ENCODE peak calls at places on chromosome 4, in six cellular contexts. Y is BE2C; P is NT2/D1; Q is body of pancreas; R is naive thymus-derived CD4-positive, alpha-beta T cell; M is PC-3. D is an unnamed sample.

GRCh38 chr4:88027611-88028608 is 20.5 kb downstream of the PKD2 start:
- DNase-seq in Y (no peak), P (no peak), Q (no peak), R (no peak), M (peak; percentile 57), D (no peak)

GRCh38 chr4:26425953-26426352 is 64.3 kb downstream of the CCKAR start:
- DNase-seq in Y (no peak), P (no peak), Q (no peak), R (no peak), M (no peak), D (no peak)

GRCh38 chr4:176563591-176563990 is 229.1 kb downstream of the VEGFC start:
- DNase-seq in Y (no peak), P (no peak), Q (no peak), R (no peak), M (peak; percentile 54), D (no peak)

GRCh38 chr4:113116414-113117345 is 67.2 kb downstream of the ANK2 start:
- DNase-seq in Y (peak; percentile 33), P (no peak), Q (peak; percentile 40), R (no peak), M (no peak), D (peak; percentile 46)

GRCh38 chr4:65918217-65918616 is 247.9 kb upstream of the EPHA5 start:
- DNase-seq in Y (no peak), P (no peak), Q (no peak), R (no peak), M (peak; percentile 25), D (no peak)

GRCh38 chr4:120918788-120919187 is 3.7 kb downstream of the PRDM5 start:
- DNase-seq in Y (no peak), P (no peak), Q (peak; percentile 54), R (no peak), M (no peak), D (no peak)

GRCh38 chr4:14532436-14532835 is 469.8 kb upstream of the CPEB2 start:
- DNase-seq in Y (no peak), P (no peak), Q (no peak), R (no peak), M (no peak), D (no peak)

GRCh38 chr4:84968936-84969335 is 2.4 kb upstream of the WDFY3 start:
- DNase-seq in Y (peak; percentile 39), P (no peak), Q (no peak), R (no peak), M (no peak), D (no peak)

GRCh38 chr4:166400270-166400894 is 527.3 kb downstream of the TLL1 start:
- DNase-seq in Y (no peak), P (no peak), Q (peak; percentile 9), R (no peak), M (peak; percentile 10), D (peak; percentile 0)

GRCh38 chr4:40458683-40459082 is 123.5 kb downstream of the CHRNA9 start:
- DNase-seq in Y (no peak), P (no peak), Q (no peak), R (no peak), M (peak; percentile 75), D (no peak)
- H3K4me1 ChIP-seq in Y (no peaks in the 10 kb centered on the region), P (no peaks in the 10 kb centered on the region), Q (peaks cover 85% of the 10 kb centered on the region), R (no peaks in the 10 kb centered on the region), M (peaks cover 31% of the 10 kb centered on the region), D (peaks cover 7% of the 10 kb centered on the region)

DNA sequence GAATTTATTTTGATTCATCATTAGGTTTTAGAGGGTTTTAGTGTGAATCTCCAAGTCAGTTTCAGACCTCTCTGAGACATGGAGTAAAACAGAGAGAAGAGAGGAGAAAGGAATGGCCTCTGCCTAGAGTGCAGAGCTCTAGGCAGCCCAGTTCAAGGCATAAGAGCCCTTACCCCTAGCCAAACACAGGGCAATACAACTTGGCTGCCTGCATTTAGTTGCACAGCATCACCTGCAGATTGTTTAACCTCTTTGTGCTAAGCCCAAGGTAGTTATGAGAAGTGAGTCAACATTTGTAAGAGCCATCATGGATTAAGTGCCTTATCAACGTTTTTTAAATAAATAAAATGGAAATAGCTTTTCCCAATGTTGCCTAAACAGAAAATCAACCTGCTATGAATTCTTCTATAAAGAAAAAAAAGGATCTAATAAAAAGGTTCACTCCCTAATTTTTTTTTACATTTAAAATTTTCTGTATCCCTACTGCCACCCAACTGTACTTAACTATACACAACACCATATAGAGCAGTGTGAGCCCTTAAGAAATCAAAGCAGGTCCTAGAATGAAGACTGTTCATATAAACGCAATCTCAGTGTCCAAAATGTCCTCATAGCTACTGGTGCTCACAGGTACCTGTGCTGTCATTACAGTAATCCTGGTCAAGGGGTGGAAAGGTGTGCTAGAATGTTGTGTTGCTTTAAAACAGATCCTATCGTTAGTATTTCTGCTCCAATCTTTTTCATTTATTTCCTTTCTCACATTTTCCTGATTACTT is 36.0 kb downstream of the PF4 start:
- DNase-seq in Y (no peak), P (no peak), Q (no peak), R (no peak), M (no peak), D (no peak)
- H3K27me3 ChIP-seq in Y (peaks cover 19% of the 10 kb centered on the region), P (peaks cover 65% of the 10 kb centered on the region), Q (no peaks in the 10 kb centered on the region), R (no peaks in the 10 kb centered on the region), M (no peaks in the 10 kb centered on the region), D (no peaks in the 10 kb centered on the region)

GRCh38 chr4:187606581-187606980 is 389.0 kb upstream of the ZFP42 start:
- DNase-seq in Y (peak; percentile 41), P (peak; percentile 32), Q (peak; percentile 44), R (no peak), M (peak; percentile 64), D (peak; percentile 39)
- H3K4me1 ChIP-seq in Y (no peaks in the 10 kb centered on the region), P (no peaks in the 10 kb centered on the region), Q (no peaks in the 10 kb centered on the region), R (no peaks in the 10 kb centered on the region), M (peaks cover 16% of the 10 kb centered on the region), D (no peaks in the 10 kb centered on the region)

GRCh38 chr4:7101692-7102515 is 34.0 kb upstream of the GRPEL1 start:
- DNase-seq in Y (peak; percentile 77), P (peak; percentile 73), Q (peak; percentile 79), R (peak; percentile 23), M (peak; percentile 64), D (peak; percentile 79)
- H3K27me3 ChIP-seq in Y (no peaks in the 10 kb centered on the region), P (peaks cover 26% of the 10 kb centered on the region), Q (no peaks in the 10 kb centered on the region), R (no peaks in the 10 kb centered on the region), M (no peaks in the 10 kb centered on the region), D (no peaks in the 10 kb centered on the region)

GRCh38 chr4:22500831-22501714 is 14.8 kb downstream of the ADGRA3 start:
- DNase-seq in Y (no peak), P (no peak), Q (peak; percentile 57), R (no peak), M (peak; percentile 84), D (peak; percentile 95)

GRCh38 chr4:22502895-22503814 is 12.7 kb downstream of the ADGRA3 start:
- DNase-seq in Y (no peak), P (no peak), Q (no peak), R (no peak), M (peak; percentile 17), D (peak; percentile 48)

GRCh38 chr4:22498866-22499265 is 17.0 kb downstream of the ADGRA3 start:
- DNase-seq in Y (no peak), P (no peak), Q (no peak), R (no peak), M (no peak), D (no peak)

GRCh38 chr4:22500128-22500611 is 15.7 kb downstream of the ADGRA3 start:
- DNase-seq in Y (no peak), P (no peak), Q (peak; percentile 68), R (no peak), M (peak; percentile 88), D (peak; percentile 73)

GRCh38 chr4:22501715-22502095 is 14.2 kb downstream of the ADGRA3 start:
- DNase-seq in Y (no peak), P (no peak), Q (no peak), R (no peak), M (peak; percentile 67), D (no peak)
- H3K4me1 ChIP-seq in Y (no peaks in the 10 kb centered on the region), P (peaks cover 9% of the 10 kb centered on the region), Q (peaks cover 43% of the 10 kb centered on the region), R (no peaks in the 10 kb centered on the region), M (peaks cover 22% of the 10 kb centered on the region), D (peaks cover 4% of the 10 kb centered on the region)

D was measured in small intestine.